ENCODE peak calls at places on chromosomes 12 and 14, in five cellular contexts. One of them, this sample, is unnamed.

GRCh38 chr12:66901136-66901932 is 222.5 kb upstream of the GRIP1 start:
- DNase-seq in H1: no peak
- DNase-seq in GM12878: peak; percentile 33
- DNase-seq in K562: no peak
- DNase-seq in HepG2: no peak
- DNase-seq in this sample: no peak

GRCh38 chr12:109053382-109054123 is 1.2 kb downstream of the USP30 start:
- DNase-seq in GM12878: peak; percentile 28
- DNase-seq in K562: peak; percentile 29
- DNase-seq in HepG2: peak; percentile 49
- DNase-seq in H1: no peak
- DNase-seq in this sample: no peak

GRCh38 chr14:100267990-100268389 is 29.0 kb downstream of the YY1 start:
- DNase-seq in H1: no peak
- DNase-seq in GM12878: no peak
- DNase-seq in K562: no peak
- DNase-seq in HepG2: no peak
- DNase-seq in this sample: no peak

GRCh38 chr12:89135976-89136634 is 216.2 kb downstream of the DUSP6 start:
- DNase-seq in GM12878: no peak
- DNase-seq in H1: no peak
- DNase-seq in K562: no peak
- DNase-seq in HepG2: no peak
- DNase-seq in this sample: no peak

GRCh38 chr12:113241191-113242017 is 20.1 kb downstream of the TPCN1 start:
- DNase-seq in HepG2: peak; percentile 25
- DNase-seq in K562: no peak
- DNase-seq in H1: no peak
- DNase-seq in GM12878: no peak
- DNase-seq in this sample: no peak

GRCh38 chr12:63294327-63294632 is 143.3 kb upstream of the AVPR1A start:
- DNase-seq in H1: no peak
- DNase-seq in K562: no peak
- DNase-seq in GM12878: no peak
- DNase-seq in HepG2: peak; percentile 76
- DNase-seq in this sample: no peak

GRCh38 chr14:73124180-73124894 is 12.0 kb upstream of the PSEN1 start:
- DNase-seq in H1: no peak
- DNase-seq in GM12878: no peak
- DNase-seq in K562: no peak
- DNase-seq in HepG2: no peak
- DNase-seq in this sample: no peak

GRCh38 chr14:92656306-92656705 is 92.1 kb downstream of the LGMN start:
- DNase-seq in K562: no peak
- DNase-seq in H1: no peak
- DNase-seq in GM12878: no peak
- DNase-seq in HepG2: no peak
- DNase-seq in this sample: no peak

GRCh38 chr12:20183563-20183962 is 184.8 kb upstream of the PDE3A start:
- DNase-seq in HepG2: no peak
- DNase-seq in H1: no peak
- DNase-seq in K562: no peak
- DNase-seq in GM12878: no peak
- DNase-seq in this sample: no peak

GRCh38 chr12:21992823-21993222 is 51.6 kb upstream of the ABCC9 start:
- DNase-seq in H1: no peak
- DNase-seq in GM12878: no peak
- DNase-seq in HepG2: no peak
- DNase-seq in K562: peak; percentile 59
- DNase-seq in this sample: no peak

GRCh38 chr12:20443792-20444191 is 75.5 kb downstream of the PDE3A start:
- DNase-seq in GM12878: no peak
- DNase-seq in HepG2: no peak
- DNase-seq in K562: no peak
- DNase-seq in H1: no peak
- DNase-seq in this sample: no peak

GRCh38 chr12:8914716-8915526 is 612 bp downstream of the PHC1 start:
- DNase-seq in HepG2: peak; percentile 24
- DNase-seq in K562: peak; percentile 70
- DNase-seq in H1: peak; percentile 76
- DNase-seq in GM12878: no peak
- DNase-seq in this sample: peak; percentile 83

GRCh38 chr14:85516239-85517112 is 13.5 kb upstream of the FLRT2 start:
- DNase-seq in K562: no peak
- DNase-seq in HepG2: no peak
- DNase-seq in H1: no peak
- DNase-seq in GM12878: no peak
- DNase-seq in this sample: no peak

GRCh38 chr12:49552014-49552413 is 13.2 kb downstream of the KCNH3 start:
- DNase-seq in HepG2: no peak
- DNase-seq in GM12878: no peak
- DNase-seq in H1: no peak
- DNase-seq in K562: no peak
- DNase-seq in this sample: peak; percentile 25

GRCh38 chr14:22434030-22434429 is 155.0 kb downstream of the DAD1 start:
- DNase-seq in K562: peak; percentile 13
- DNase-seq in HepG2: peak; percentile 47
- DNase-seq in H1: no peak
- DNase-seq in GM12878: no peak
- DNase-seq in this sample: no peak

GRCh38 chr14:102063092-102063807 is 23.6 kb downstream of the HSP90AA1 start:
- DNase-seq in HepG2: peak; percentile 83
- DNase-seq in GM12878: peak; percentile 31
- DNase-seq in K562: peak; percentile 80
- DNase-seq in H1: peak; percentile 85
- DNase-seq in this sample: peak; percentile 94

GRCh38 chr14:100775351-100775830 is 48.7 kb downstream of the DLK1 start:
- DNase-seq in K562: no peak
- DNase-seq in GM12878: no peak
- DNase-seq in H1: no peak
- DNase-seq in HepG2: no peak
- DNase-seq in this sample: no peak

GRCh38 chr12:64083285-64084210 is 138.5 kb downstream of the KICS2 start:
- DNase-seq in HepG2: no peak
- DNase-seq in H1: no peak
- DNase-seq in GM12878: no peak
- DNase-seq in K562: no peak
- DNase-seq in this sample: peak; percentile 37

GRCh38 chr12:128971802-128972201 is 118.5 kb downstream of the GLT1D1 start:
- DNase-seq in GM12878: no peak
- DNase-seq in K562: no peak
- DNase-seq in H1: no peak
- DNase-seq in HepG2: no peak
- DNase-seq in this sample: no peak

GRCh38 chr12:57836442-57837375 is 9.8 kb downstream of the CTDSP2 start:
- DNase-seq in HepG2: no peak
- DNase-seq in K562: peak; percentile 78
- DNase-seq in H1: no peak
- DNase-seq in GM12878: no peak
- DNase-seq in this sample: no peak

GRCh38 chr12:59194794-59195193 is 274.5 kb upstream of the LRIG3 start:
- DNase-seq in HepG2: no peak
- DNase-seq in GM12878: no peak
- DNase-seq in H1: peak; percentile 57
- DNase-seq in K562: no peak
- DNase-seq in this sample: no peak

GRCh38 chr14:59969319-59969718 is 49.4 kb downstream of the LRRC9 start:
- DNase-seq in HepG2: peak; percentile 14
- DNase-seq in K562: no peak
- DNase-seq in H1: no peak
- DNase-seq in GM12878: no peak
- DNase-seq in this sample: no peak

GRCh38 chr14:91063119-91063518 is 2.7 kb upstream of the RPS6KA5 start:
- DNase-seq in K562: peak; percentile 25
- DNase-seq in GM12878: peak; percentile 60
- DNase-seq in HepG2: peak; percentile 16
- DNase-seq in H1: no peak
- DNase-seq in this sample: no peak

GRCh38 chr12:96219700-96220206 is 25.6 kb downstream of the ELK3 start:
- DNase-seq in HepG2: peak; percentile 50
- DNase-seq in K562: no peak
- DNase-seq in H1: no peak
- DNase-seq in GM12878: no peak
- DNase-seq in this sample: peak; percentile 37

GRCh38 chr12:56839489-56840442 is 76.6 kb downstream of the HSD17B6 start:
- DNase-seq in K562: peak; percentile 70
- DNase-seq in H1: peak; percentile 72
- DNase-seq in GM12878: peak; percentile 2
- DNase-seq in HepG2: peak; percentile 41
- DNase-seq in this sample: peak; percentile 23

GRCh38 chr12:713281-713875 is 39.0 kb upstream of the WNK1 start:
- DNase-seq in K562: no peak
- DNase-seq in GM12878: no peak
- DNase-seq in HepG2: no peak
- DNase-seq in H1: no peak
- DNase-seq in this sample: no peak

GRCh38 chr12:50053583-50053982 is 3.8 kb upstream of the ASIC1 start:
- DNase-seq in HepG2: no peak
- DNase-seq in K562: no peak
- DNase-seq in H1: no peak
- DNase-seq in GM12878: no peak
- DNase-seq in this sample: no peak

GRCh38 chr14:91113829-91114078 is at the start of gene DGLUCY:
- DNase-seq in K562: peak; percentile 68
- DNase-seq in GM12878: no peak
- DNase-seq in HepG2: no peak
- DNase-seq in H1: no peak
- DNase-seq in this sample: peak; percentile 84

GRCh38 chr12:118103601-118104382 is at the start of gene VSIG10:
- DNase-seq in K562: peak; percentile 42
- DNase-seq in GM12878: no peak
- DNase-seq in HepG2: peak; percentile 71
- DNase-seq in H1: peak; percentile 80
- DNase-seq in this sample: peak; percentile 95
- TF ChIP-seq JUND in K562: no peak
- TF ChIP-seq JUND in GM12878: no peak
- TF ChIP-seq JUND in HepG2: no peak
- TF ChIP-seq JUND in H1: no peak
- TF ChIP-seq JUND in this sample: no peak

DNA sequence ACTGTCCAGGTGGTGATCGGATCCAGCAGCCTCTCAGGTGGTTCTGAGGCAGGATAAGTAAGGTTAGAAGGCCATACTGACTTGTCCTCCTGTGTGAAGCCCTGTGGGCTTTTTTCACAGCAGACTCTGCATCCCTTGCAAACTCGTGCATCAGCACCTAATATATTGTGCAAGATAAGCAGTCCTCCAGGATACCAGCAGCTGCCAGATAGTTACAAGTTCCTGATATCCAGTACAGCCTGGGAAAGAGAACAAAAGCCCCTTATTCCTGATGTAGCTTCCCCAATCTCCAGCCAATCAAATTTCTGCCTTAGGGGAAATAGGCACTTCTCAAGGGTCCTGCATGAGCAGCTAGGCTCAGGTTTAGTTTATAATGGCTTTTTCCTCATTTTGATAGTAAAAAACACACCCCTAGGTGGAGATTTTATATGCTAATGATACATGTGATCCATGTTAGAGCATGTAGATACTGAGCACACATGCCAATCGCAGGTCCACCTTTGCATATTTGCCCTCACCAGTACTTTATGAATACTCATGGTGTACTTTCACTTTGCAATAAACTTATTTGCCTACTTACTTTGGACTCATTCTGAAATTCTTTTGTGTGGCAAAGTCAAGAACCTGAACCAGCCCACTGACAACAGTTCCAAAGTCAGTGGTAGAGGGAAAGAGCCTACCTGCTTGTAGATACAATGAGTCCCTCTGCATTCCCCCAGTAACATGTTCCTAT is 58.7 kb upstream of the DHRS4 start:
- DNase-seq in H1: no peak
- DNase-seq in K562: no peak
- DNase-seq in HepG2: no peak
- DNase-seq in GM12878: no peak
- DNase-seq in this sample: no peak
- TF ChIP-seq TAF1 in H1: no peak
- TF ChIP-seq TAF1 in K562: no peak
- TF ChIP-seq TAF1 in HepG2: no peak
- TF ChIP-seq TAF1 in GM12878: no peak
- TF ChIP-seq TAF1 in this sample: no peak

DNA sequence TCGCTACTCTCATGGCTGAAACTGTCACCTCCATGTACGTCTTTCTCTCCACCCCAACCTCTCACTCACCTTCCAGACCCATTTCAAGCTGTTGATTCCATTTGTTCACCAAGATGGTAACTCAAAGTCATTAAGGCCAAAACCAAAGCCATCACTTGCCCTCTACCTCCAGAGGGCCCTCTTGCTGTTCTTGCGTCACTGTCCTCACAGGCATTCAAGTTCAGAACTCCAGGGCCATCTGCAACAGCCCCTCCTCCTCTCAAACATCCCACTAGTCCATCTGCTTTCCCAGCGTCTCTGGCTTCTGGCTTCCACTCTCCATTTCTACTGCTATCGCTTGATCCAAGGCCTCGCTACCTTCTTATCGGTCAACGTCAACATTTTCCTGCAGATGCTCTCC is 74.5 kb downstream of the VWF start:
- DNase-seq in K562: no peak
- DNase-seq in HepG2: peak; percentile 33
- DNase-seq in H1: no peak
- DNase-seq in GM12878: no peak
- DNase-seq in this sample: no peak
- TF ChIP-seq JUND in K562: no peak
- TF ChIP-seq JUND in HepG2: no peak
- TF ChIP-seq JUND in H1: no peak
- TF ChIP-seq JUND in GM12878: no peak
- TF ChIP-seq JUND in this sample: no peak

GRCh38 chr12:48199784-48200198 is 3.3 kb downstream of the OR10AD1 start:
- DNase-seq in H1: no peak
- DNase-seq in HepG2: no peak
- DNase-seq in K562: no peak
- DNase-seq in GM12878: no peak
- DNase-seq in this sample: no peak

GRCh38 chr12:48198985-48199384 is 4.1 kb downstream of the OR10AD1 start:
- DNase-seq in K562: no peak
- DNase-seq in GM12878: no peak
- DNase-seq in HepG2: no peak
- DNase-seq in H1: no peak
- DNase-seq in this sample: no peak

GRCh38 chr12:48198619-48198973 is 4.5 kb downstream of the OR10AD1 start:
- DNase-seq in HepG2: no peak
- DNase-seq in K562: peak; percentile 45
- DNase-seq in GM12878: no peak
- DNase-seq in H1: no peak
- DNase-seq in this sample: peak; percentile 50

GRCh38 chr12:48197967-48198618 is 5.0 kb downstream of the OR10AD1 start:
- DNase-seq in K562: peak; percentile 96
- DNase-seq in HepG2: no peak
- DNase-seq in GM12878: peak; percentile 80
- DNase-seq in H1: peak; percentile 93
- DNase-seq in this sample: peak; percentile 91

DNA sequence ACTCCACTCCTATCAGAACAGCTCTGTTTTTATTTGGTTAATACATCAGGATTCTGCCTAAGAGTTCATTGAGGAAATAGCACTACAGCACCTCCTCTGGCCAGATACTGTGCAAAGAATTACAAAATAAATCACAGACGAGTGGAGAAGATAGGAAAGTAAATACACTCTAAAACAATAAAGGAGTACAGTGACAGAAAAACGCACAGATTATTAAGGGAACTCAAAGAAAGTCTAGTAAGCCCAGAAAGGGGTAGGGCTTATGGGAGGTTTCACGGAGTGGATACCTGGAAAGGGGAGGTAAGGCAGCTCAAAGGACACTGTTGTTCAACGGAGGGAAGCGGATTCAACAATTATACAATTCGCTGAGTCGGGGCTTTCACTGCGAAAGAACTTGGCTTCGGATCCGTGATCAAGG is 5.5 kb downstream of the OR10AD1 start:
- DNase-seq in GM12878: peak; percentile 15
- DNase-seq in HepG2: no peak
- DNase-seq in H1: no peak
- DNase-seq in K562: peak; percentile 41
- DNase-seq in this sample: peak; percentile 41
- TF ChIP-seq TAF1 in GM12878: no peak
- TF ChIP-seq TAF1 in HepG2: no peak
- TF ChIP-seq TAF1 in H1: no peak
- TF ChIP-seq TAF1 in K562: no peak
- TF ChIP-seq TAF1 in this sample: no peak